ENCODE peak calls at places on chromosomes 5 and 9, in nine cellular contexts. P is Calu3, A is right lobe of liver, D is lung, N is fibroblast of the aortic adventitia, E is OCI-LY7, U is cardiac fibroblast, M is progenitor cell of endocrine pancreas, H is left ventricle myocardium inferior. I is an unnamed sample.

GRCh38 chr9:126051446-126052130 is 275.0 kb upstream of the MVB12B start:
- DNase-seq in P (no peak), A (no peak), D (no peak), N (no peak), E (no peak), U (no peak), M (no peak), H (no peak), I (no peak)

GRCh38 chr5:16857635-16858034 is 78.5 kb downstream of the MYO10 start:
- DNase-seq in P (no peak), A (no peak), D (peak; percentile 35), N (no peak), E (no peak), U (no peak), M (no peak), H (no peak), I (no peak)

GRCh38 chr5:83475540-83476469 is 4.3 kb downstream of the VCAN start:
- DNase-seq in P (peak; percentile 12), A (no peak), D (no peak), N (peak; percentile 97), E (no peak), U (peak; percentile 94), M (no peak), H (no peak), I (no peak)

GRCh38 chr5:149364719-149365118 is 6.9 kb downstream of the PCYOX1L start:
- DNase-seq in P (no peak), A (no peak), D (no peak), N (no peak), E (no peak), U (no peak), M (no peak), H (no peak), I (no peak)

GRCh38 chr5:151072234-151073025 is 8.4 kb downstream of the TNIP1 start:
- DNase-seq in P (peak; percentile 48), A (no peak), D (no peak), N (peak; percentile 46), E (no peak), U (peak; percentile 92), M (no peak), H (no peak), I (no peak)

GRCh38 chr5:143775258-143775657 is 36.7 kb upstream of the HMHB1 start:
- DNase-seq in P (no peak), A (no peak), D (no peak), N (peak; percentile 45), E (no peak), U (peak; percentile 71), M (no peak), H (no peak), I (no peak)

GRCh38 chr5:113331201-113331551 is 103.6 kb downstream of the TSSK1B start:
- DNase-seq in P (no peak), A (no peak), D (no peak), N (no peak), E (no peak), U (peak; percentile 64), M (no peak), H (no peak), I (no peak)

GRCh38 chr5:123297198-123297831 is 125.9 kb downstream of the CEP120 start:
- DNase-seq in P (no peak), A (no peak), D (no peak), N (no peak), E (no peak), U (no peak), M (no peak), H (no peak), I (no peak)

GRCh38 chr9:124780757-124781151 is 3.8 kb downstream of the OLFML2A start:
- DNase-seq in P (no peak), A (no peak), D (no peak), N (no peak), E (no peak), U (no peak), M (no peak), H (no peak), I (peak; percentile 2)

GRCh38 chr9:121249563-121249962 is 18.4 kb upstream of the GSN start:
- DNase-seq in P (no peak), A (no peak), D (no peak), N (no peak), E (peak; percentile 19), U (no peak), M (no peak), H (no peak), I (no peak)

GRCh38 chr5:66867622-66868322 is 271.6 kb downstream of the MAST4 start:
- DNase-seq in P (no peak), A (no peak), D (no peak), N (no peak), E (no peak), U (no peak), M (no peak), H (no peak), I (no peak)

GRCh38 chr5:72234265-72234700 is 85.8 kb downstream of the MRPS27 start:
- DNase-seq in P (no peak), A (no peak), D (no peak), N (peak; percentile 79), E (no peak), U (peak; percentile 82), M (no peak), H (no peak), I (no peak)

GRCh38 chr9:131620764-131621520 is 75.6 kb downstream of the PRRT1B start:
- DNase-seq in P (no peak), A (no peak), D (no peak), N (no peak), E (no peak), U (no peak), M (no peak), H (no peak), I (no peak)

GRCh38 chr5:122885038-122885517 is 39.7 kb downstream of the SNX24 start:
- DNase-seq in P (no peak), A (no peak), D (no peak), N (no peak), E (no peak), U (no peak), M (no peak), H (no peak), I (no peak)

GRCh38 chr5:153572393-153572930 is 82.0 kb downstream of the GRIA1 start:
- DNase-seq in P (no peak), A (no peak), D (no peak), N (no peak), E (no peak), U (no peak), M (no peak), H (no peak), I (no peak)

GRCh38 chr9:98678244-98678842 is 30.4 kb downstream of the GABBR2 start:
- DNase-seq in P (peak; percentile 35), A (no peak), D (no peak), N (no peak), E (peak; percentile 34), U (no peak), M (no peak), H (no peak), I (no peak)

GRCh38 chr5:136435951-136436544 is 70.7 kb upstream of the TRPC7 start:
- DNase-seq in P (no peak), A (no peak), D (no peak), N (no peak), E (no peak), U (peak; percentile 21), M (no peak), H (no peak), I (no peak)

GRCh38 chr9:137096785-137097546 is 10.2 kb downstream of the MAN1B1 start:
- DNase-seq in P (no peak), A (no peak), D (no peak), N (no peak), E (no peak), U (no peak), M (no peak), H (no peak), I (no peak)

GRCh38 chr5:10745133-10745532 is 15.9 kb downstream of the DAP start:
- DNase-seq in P (no peak), A (no peak), D (no peak), N (no peak), E (no peak), U (no peak), M (no peak), H (no peak), I (no peak)

DNA sequence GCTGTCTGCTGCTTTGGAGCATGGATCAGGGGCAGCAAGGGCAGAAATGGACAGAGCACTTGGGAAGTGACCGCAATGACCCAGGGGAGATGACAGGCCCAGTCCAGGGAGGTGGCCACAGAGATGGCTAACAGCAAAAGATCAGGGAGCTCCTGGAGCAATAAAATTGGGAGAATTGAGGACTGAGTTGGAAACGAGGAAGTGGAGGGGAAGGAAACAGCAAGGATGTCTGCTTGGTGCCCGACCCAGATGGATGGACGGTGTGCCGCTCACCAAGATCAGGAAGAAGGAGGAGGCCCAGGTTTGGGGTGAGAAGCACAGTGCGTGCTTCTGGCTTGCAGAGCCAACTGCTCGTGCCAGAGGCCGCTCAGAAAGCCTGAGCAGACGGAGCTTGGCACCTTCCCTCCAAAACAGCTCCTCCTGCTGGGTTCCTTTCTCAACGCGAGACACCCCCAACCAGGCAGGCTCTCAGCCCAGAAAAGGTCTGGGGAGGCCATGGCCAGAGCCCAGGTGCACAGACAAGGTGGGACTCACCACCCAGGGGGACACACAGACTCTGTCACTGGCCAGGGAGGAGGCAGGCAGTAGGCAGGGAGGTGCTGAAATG is 1.7 kb upstream of the SLC34A1 start:
- DNase-seq in P (no peak), A (peak; percentile 57), D (no peak), N (peak; percentile 48), E (peak; percentile 54), U (peak; percentile 11), M (no peak), H (no peak), I (peak; percentile 71)
- TF ChIP-seq CTCF in P (no peak), A (peak; percentile 47), D (no peak), N (peak; percentile 55), E (peak; percentile 66), U (no peak), M (peak; percentile 12), H (peak; percentile 41), I (peak; percentile 48)

GRCh38 chr5:176817864-176818377 is 7.6 kb downstream of the UNC5A start:
- DNase-seq in P (peak; percentile 69), A (no peak), D (no peak), N (no peak), E (no peak), U (peak; percentile 24), M (no peak), H (no peak), I (no peak)
- TF ChIP-seq CTCF in P (no peak), A (peak; percentile 13), D (no peak), N (peak; percentile 35), E (peak; percentile 22), U (peak; percentile 57), M (peak; percentile 57), H (peak; percentile 36), I (no peak)

GRCh38 chr9:22457448-22457847 is 10.8 kb downstream of the DMRTA1 start:
- DNase-seq in P (no peak), A (no peak), D (no peak), N (no peak), E (no peak), U (no peak), M (no peak), H (no peak), I (no peak)
- TF ChIP-seq CTCF in P (no peak), A (no peak), D (no peak), N (no peak), E (no peak), U (no peak), M (peak; percentile 14), H (no peak), I (no peak)

DNA sequence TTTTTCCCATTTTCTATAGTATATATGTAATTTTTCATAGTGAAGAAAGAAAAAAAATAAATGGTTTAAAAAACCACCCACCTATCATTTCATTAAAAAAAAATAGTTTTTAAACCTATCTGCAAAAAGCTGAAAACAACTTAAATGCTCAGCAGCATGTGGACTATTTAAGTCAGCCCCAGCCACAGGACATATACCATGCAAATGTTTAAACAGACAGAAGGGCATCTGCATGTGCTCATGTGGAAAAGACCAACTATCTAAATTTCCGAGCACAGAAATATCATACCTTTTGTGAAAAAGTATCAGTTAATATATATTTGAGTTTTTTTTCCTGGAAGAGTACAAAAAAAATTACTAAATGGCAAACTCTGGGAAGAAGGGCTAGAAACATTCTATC is 143.4 kb downstream of the EPB41L4A start:
- DNase-seq in P (no peak), A (no peak), D (no peak), N (no peak), E (peak; percentile 26), U (no peak), M (no peak), H (no peak), I (no peak)
- TF ChIP-seq CTCF in P (no peak), A (no peak), D (no peak), N (no peak), E (no peak), U (no peak), M (no peak), H (no peak), I (no peak)

I was measured in stomach.